ENCODE peak calls at places on chromosomes 11 and 22, in nine cellular contexts. F is testis, D is endothelial cell of umbilical vein, C is esophagus squamous epithelium, G is A549, W is HCT116, R is IMR-90, E is Peyer's patch, X is heart left ventricle. U is an unnamed sample.

GRCh38 chr11:60931897-60932296 is 7.6 kb downstream of the TMEM132A start:
- DNase-seq in F (no peak), D (no peak), C (no peak), G (no peak), W (no peak), R (no peak), E (peak; percentile 42), X (no peak), U (no peak)

GRCh38 chr11:75035911-75036536 is 47.3 kb downstream of the NEU3 start:
- DNase-seq in F (no peak), D (no peak), C (no peak), G (no peak), W (peak; percentile 73), R (no peak), E (no peak), X (no peak), U (peak; percentile 33)

GRCh38 chr11:27158763-27159679 is 118.4 kb downstream of the BBOX1 start:
- DNase-seq in F (peak; percentile 70), D (peak; percentile 70), C (no peak), G (peak; percentile 80), W (peak; percentile 58), R (peak; percentile 81), E (no peak), X (peak; percentile 34), U (peak; percentile 66)

GRCh38 chr22:48332438-48333322 is 1495.0 kb downstream of the BRD1 start:
- DNase-seq in F (no peak), D (no peak), C (no peak), G (no peak), W (no peak), R (no peak), E (peak; percentile 33), X (no peak), U (peak; percentile 7)

GRCh38 chr11:118652681-118653181 is 26.7 kb downstream of the TREH start:
- DNase-seq in F (no peak), D (peak; percentile 20), C (no peak), G (no peak), W (no peak), R (no peak), E (no peak), X (no peak), U (no peak)

GRCh38 chr11:120186799-120187591 is 23.8 kb upstream of the OAF start:
- DNase-seq in F (no peak), D (no peak), C (no peak), G (no peak), W (no peak), R (peak; percentile 61), E (peak; percentile 76), X (peak; percentile 52), U (no peak)

GRCh38 chr11:93198221-93198650 is 445 bp upstream of the SLC36A4 start:
- DNase-seq in F (no peak), D (peak; percentile 69), C (no peak), G (no peak), W (no peak), R (peak; percentile 44), E (no peak), X (no peak), U (no peak)

GRCh38 chr11:1839204-1839923 is 583 bp downstream of the TNNI2 start:
- DNase-seq in F (no peak), D (no peak), C (no peak), G (no peak), W (no peak), R (no peak), E (no peak), X (no peak), U (no peak)

GRCh38 chr11:71309181-71309580 is 56.8 kb upstream of the SHANK2 start:
- DNase-seq in F (no peak), D (no peak), C (no peak), G (no peak), W (no peak), R (no peak), E (peak; percentile 12), X (no peak), U (no peak)

GRCh38 chr11:111388431-111388830 is 9.4 kb upstream of the POU2AF1 start:
- DNase-seq in F (no peak), D (no peak), C (no peak), G (no peak), W (no peak), R (no peak), E (no peak), X (no peak), U (no peak)

GRCh38 chr11:99585606-99586005 is 564.9 kb downstream of the CNTN5 start:
- DNase-seq in F (no peak), D (no peak), C (no peak), G (no peak), W (no peak), R (no peak), E (no peak), X (no peak), U (no peak)

GRCh38 chr11:112961146-112961668 is at the start of gene NCAM1:
- DNase-seq in F (peak; percentile 92), D (peak; percentile 34), C (no peak), G (peak; percentile 4), W (peak; percentile 67), R (peak; percentile 23), E (peak; percentile 52), X (peak; percentile 82), U (peak; percentile 95)

GRCh38 chr11:104073950-104074349 is 37.5 kb downstream of the DDI1 start:
- DNase-seq in F (no peak), D (no peak), C (no peak), G (peak; percentile 0), W (no peak), R (peak; percentile 58), E (no peak), X (no peak), U (peak; percentile 80)

GRCh38 chr11:36719708-36720107 is 121.7 kb upstream of the RAG2 start:
- DNase-seq in F (no peak), D (no peak), C (no peak), G (no peak), W (no peak), R (no peak), E (no peak), X (no peak), U (no peak)

GRCh38 chr11:1768141-1768469 is 4.4 kb upstream of the CTSD start:
- DNase-seq in F (no peak), D (no peak), C (no peak), G (no peak), W (no peak), R (no peak), E (peak; percentile 41), X (no peak), U (no peak)

GRCh38 chr11:70550456-70551195 is 152.3 kb downstream of the CTTN start:
- DNase-seq in F (no peak), D (no peak), C (no peak), G (no peak), W (no peak), R (no peak), E (no peak), X (no peak), U (no peak)

GRCh38 chr11:79920480-79920879 is 479.6 kb upstream of the TENM4 start:
- DNase-seq in F (no peak), D (no peak), C (no peak), G (no peak), W (no peak), R (no peak), E (no peak), X (no peak), U (no peak)
- TF ChIP-seq POLR2A in F (no peak), D (no peak), C (no peak), G (no peak), W (no peak), R (no peak), E (no peak), X (no peak), U (no peak)

GRCh38 chr11:24386551-24387404 is 110.1 kb upstream of the LUZP2 start:
- DNase-seq in F (no peak), D (peak; percentile 38), C (no peak), G (no peak), W (no peak), R (peak; percentile 68), E (no peak), X (no peak), U (peak; percentile 18)
- TF ChIP-seq CTCF in F (no peak), D (peak; percentile 30), C (no peak), G (no peak), W (no peak), R (peak; percentile 71), E (no peak), X (peak; percentile 38), U (peak; percentile 19)

DNA sequence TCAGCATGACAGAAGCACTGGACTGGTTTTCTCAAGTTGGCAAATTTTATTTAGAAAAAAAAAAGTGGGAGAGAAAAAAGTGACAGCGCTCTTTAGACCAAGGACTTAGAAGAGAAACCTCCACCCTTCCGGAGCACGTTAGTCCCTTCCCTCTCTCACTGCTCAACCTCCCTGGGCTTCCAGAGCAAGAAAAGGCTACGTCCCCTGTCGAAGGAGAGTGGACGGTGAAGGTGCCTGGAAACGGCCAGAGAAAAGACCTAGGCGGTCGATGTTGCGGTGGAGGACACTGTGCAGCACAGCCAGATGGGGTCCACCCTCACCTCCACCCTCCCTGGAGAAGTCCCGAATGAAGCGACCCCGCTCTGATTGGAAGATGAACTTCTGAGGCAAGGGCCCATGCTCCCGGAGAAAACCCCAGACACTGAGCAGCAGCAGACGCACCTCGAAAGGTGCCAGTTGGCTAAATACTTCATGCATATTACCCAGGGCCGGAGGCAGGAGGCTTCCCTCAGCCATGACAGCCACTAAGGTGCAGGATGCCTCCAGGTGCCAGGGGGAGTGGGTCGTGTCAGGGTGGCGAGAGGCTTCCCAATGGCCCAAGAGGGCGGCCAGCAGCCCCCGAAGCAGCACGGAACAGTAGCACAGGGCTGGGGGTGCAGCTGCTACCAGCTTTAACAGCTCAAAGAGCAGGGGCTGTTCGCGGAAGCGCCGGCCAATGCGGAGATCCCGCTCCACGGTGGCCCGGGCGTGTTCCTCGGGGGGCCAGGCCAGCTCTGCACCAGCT is 604 bp upstream of the GANAB start:
- DNase-seq in F (no peak), D (no peak), C (no peak), G (no peak), W (no peak), R (no peak), E (no peak), X (no peak), U (no peak)
- TF ChIP-seq POLR2A in F (no peak), D (no peak), C (no peak), G (no peak), W (no peak), R (no peak), E (no peak), X (no peak), U (no peak)

GRCh38 chr11:124870430-124870829 is 5.2 kb downstream of the ROBO3 start:
- DNase-seq in F (no peak), D (no peak), C (no peak), G (no peak), W (no peak), R (no peak), E (no peak), X (no peak), U (no peak)
- TF ChIP-seq CTCF in F (no peak), D (no peak), C (no peak), G (no peak), W (no peak), R (no peak), E (no peak), X (no peak), U (no peak)

U was measured in NB4.